ENCODE peak calls at places on chromosome 3, in nine cellular contexts. D is Peyer's patch, S is stomach, I is HepG2, H is gastrocnemius medialis, R is breast epithelium, P is heart left ventricle, G is body of pancreas, Z is transverse colon. J is an unnamed sample.

GRCh38 chr3:115937054-115937453 is 313.7 kb downstream of the GAP43 start:
- DNase-seq in D (no peak), S (no peak), I (no peak), H (no peak), R (no peak), P (no peak), G (no peak), Z (no peak), J (no peak)

GRCh38 chr3:152841131-152841530 is 6.2 kb downstream of the P2RY1 start:
- DNase-seq in D (no peak), S (no peak), I (no peak), H (no peak), R (no peak), P (no peak), G (no peak), Z (no peak), J (no peak)

GRCh38 chr3:193620055-193620454 is 27.0 kb downstream of the OPA1 start:
- DNase-seq in D (no peak), S (no peak), I (no peak), H (no peak), R (no peak), P (no peak), G (no peak), Z (no peak), J (no peak)

GRCh38 chr3:61627768-61628185 is 66.4 kb downstream of the PTPRG start:
- DNase-seq in D (no peak), S (no peak), I (peak), H (no peak), R (no peak), P (no peak), G (peak), Z (peak), J (no peak)

GRCh38 chr3:187021748-187022402 is 91.5 kb downstream of the ST6GAL1 start:
- DNase-seq in D (peak), S (no peak), I (no peak), H (no peak), R (no peak), P (no peak), G (no peak), Z (no peak), J (peak)

GRCh38 chr3:129985113-129985512 is 10.6 kb downstream of the TRH start:
- DNase-seq in D (no peak), S (no peak), I (no peak), H (no peak), R (no peak), P (peak), G (peak), Z (no peak), J (no peak)

GRCh38 chr3:18420584-18420983 is 4.6 kb downstream of the SATB1 start:
- DNase-seq in D (no peak), S (no peak), I (no peak), H (no peak), R (no peak), P (no peak), G (no peak), Z (no peak), J (no peak)

GRCh38 chr3:178194547-178194946 is 341.7 kb upstream of the KCNMB2 start:
- DNase-seq in D (no peak), S (no peak), I (no peak), H (no peak), R (no peak), P (no peak), G (no peak), Z (no peak), J (no peak)

GRCh38 chr3:44130249-44130648 is 111.4 kb upstream of the TOPAZ1 start:
- DNase-seq in D (no peak), S (no peak), I (no peak), H (no peak), R (no peak), P (no peak), G (no peak), Z (peak), J (no peak)

GRCh38 chr3:148500791-148501360 is 196.8 kb upstream of the AGTR1 start:
- DNase-seq in D (no peak), S (no peak), I (no peak), H (no peak), R (no peak), P (no peak), G (no peak), Z (no peak), J (no peak)

GRCh38 chr3:11845661-11846060 is 1.0 kb downstream of the TAMM41 start:
- DNase-seq in D (no peak), S (no peak), I (no peak), H (no peak), R (no peak), P (no peak), G (no peak), Z (no peak), J (peak)

GRCh38 chr3:71097557-71097956 is 486.0 kb downstream of the FOXP1 start:
- DNase-seq in D (no peak), S (no peak), I (no peak), H (no peak), R (no peak), P (no peak), G (no peak), Z (no peak), J (no peak)

GRCh38 chr3:60301142-60301541 is 950.1 kb downstream of the FHIT start:
- DNase-seq in D (no peak), S (no peak), I (no peak), H (no peak), R (no peak), P (no peak), G (no peak), Z (no peak), J (no peak)

GRCh38 chr3:165463546-165463945 is 267.4 kb upstream of the SLITRK3 start:
- DNase-seq in D (no peak), S (no peak), I (no peak), H (no peak), R (no peak), P (no peak), G (no peak), Z (no peak), J (no peak)

GRCh38 chr3:9234191-9234590 is 15.3 kb downstream of the SRGAP3 start:
- DNase-seq in D (no peak), S (no peak), I (no peak), H (no peak), R (no peak), P (no peak), G (no peak), Z (no peak), J (no peak)

GRCh38 chr3:141352262-141352984 is 15.9 kb upstream of the ZBTB38 start:
- DNase-seq in D (no peak), S (no peak), I (no peak), H (no peak), R (no peak), P (no peak), G (no peak), Z (no peak), J (peak)

GRCh38 chr3:117019082-117019713 is 309.6 kb downstream of the TUSC7 start:
- DNase-seq in D (peak), S (peak), I (peak), H (peak), R (peak), P (peak), G (peak), Z (peak), J (peak)

GRCh38 chr3:105653161-105653560 is 215.7 kb downstream of the CBLB start:
- DNase-seq in D (no peak), S (no peak), I (no peak), H (no peak), R (no peak), P (no peak), G (no peak), Z (no peak), J (no peak)

GRCh38 chr3:105649469-105649868 is 219.3 kb downstream of the CBLB start:
- DNase-seq in D (no peak), S (no peak), I (no peak), H (no peak), R (no peak), P (no peak), G (no peak), Z (no peak), J (no peak)

GRCh38 chr3:105656607-105657504 is 212.0 kb downstream of the CBLB start:
- DNase-seq in D (no peak), S (no peak), I (peak), H (no peak), R (no peak), P (no peak), G (no peak), Z (no peak), J (no peak)

GRCh38 chr3:105653868-105654267 is 214.9 kb downstream of the CBLB start:
- DNase-seq in D (no peak), S (no peak), I (no peak), H (no peak), R (no peak), P (no peak), G (no peak), Z (no peak), J (no peak)
- TF ChIP-seq POLR2A in D (no peak), S (no peak), I (no peak), H (no peak), R (no peak), P (no peak), G (no peak), Z (no peak), J (no peak)

DNA sequence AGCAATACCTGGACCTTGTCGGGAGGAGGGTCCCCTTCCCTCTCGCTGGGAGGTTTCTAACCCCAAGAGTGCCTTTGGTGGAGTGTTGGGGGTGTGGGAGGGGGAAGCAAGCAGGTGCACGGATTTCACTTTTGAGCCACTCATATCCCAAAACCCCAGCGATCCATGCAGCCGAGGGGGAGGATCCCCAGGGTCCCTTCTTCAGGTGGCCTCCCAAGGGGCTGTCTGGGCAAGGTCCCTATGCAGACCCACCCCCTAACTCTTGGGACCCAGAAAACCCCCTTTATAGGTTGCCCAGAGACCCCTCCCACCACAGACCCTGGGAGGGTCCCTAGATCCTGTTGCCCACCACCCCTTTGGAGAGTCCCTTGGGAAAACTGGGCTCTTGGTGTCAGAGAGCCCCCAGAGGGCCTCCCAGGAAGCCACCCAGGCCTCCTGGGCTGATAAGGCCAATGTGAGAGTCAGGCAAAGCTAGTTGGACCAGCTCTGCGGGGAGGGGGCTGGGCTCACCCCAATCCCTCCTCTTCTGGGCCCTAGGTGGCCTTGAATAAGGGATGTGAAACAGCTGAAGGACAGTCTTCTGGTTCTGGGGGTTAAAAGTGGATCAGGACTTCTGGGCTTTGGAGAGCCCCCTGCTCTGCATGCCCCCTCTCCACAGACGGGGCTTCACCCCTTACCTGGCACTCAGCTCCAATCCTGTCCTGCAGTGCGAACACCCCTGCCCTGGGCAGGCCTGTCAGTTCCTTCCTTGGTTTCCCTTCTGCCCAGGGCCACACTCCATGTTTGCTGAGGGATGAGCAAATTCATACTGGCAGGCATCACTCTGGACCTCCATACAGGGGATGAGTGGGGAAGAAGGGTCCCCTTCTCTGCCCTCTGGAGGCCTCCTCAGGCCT is 932 bp upstream of the PLCD1 start:
- DNase-seq in D (no peak), S (no peak), I (no peak), H (no peak), R (no peak), P (no peak), G (no peak), Z (no peak), J (no peak)
- TF ChIP-seq POLR2A in D (no peak), S (no peak), I (no peak), H (no peak), R (no peak), P (no peak), G (no peak), Z (no peak), J (no peak)

DNA sequence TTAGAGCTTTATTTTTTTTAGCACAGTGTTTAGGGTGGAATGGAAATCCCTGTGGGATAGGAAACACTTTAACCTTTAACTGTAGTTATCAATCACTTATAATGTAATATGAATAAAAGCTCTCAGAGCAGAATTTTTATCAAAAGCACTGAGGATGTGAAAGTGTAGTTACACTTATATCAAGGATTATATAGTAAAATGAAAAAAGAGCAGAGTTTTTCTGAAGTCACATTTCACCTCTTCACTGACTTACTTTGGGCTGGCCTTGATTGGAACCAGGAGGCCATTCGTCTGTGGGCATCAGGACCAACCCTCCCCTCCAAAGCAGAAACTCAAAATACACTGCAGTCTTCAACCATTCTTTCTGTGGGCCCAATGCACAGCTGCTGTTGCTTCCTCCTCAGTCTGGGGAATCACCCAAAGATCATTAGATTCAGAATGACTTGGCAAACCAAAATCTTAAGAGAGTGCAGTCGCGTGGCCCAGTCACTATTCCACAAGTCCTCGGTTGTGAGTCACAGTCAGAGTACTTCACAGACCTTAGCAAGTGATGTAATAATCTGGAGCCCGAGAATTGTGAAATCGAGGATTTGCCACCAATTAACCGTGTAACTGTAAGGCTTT is 132.6 kb upstream of the COL8A1 start:
- DNase-seq in D (no peak), S (no peak), I (no peak), H (peak), R (no peak), P (peak), G (peak), Z (peak), J (peak)
- TF ChIP-seq POLR2A in D (no peak), S (no peak), I (no peak), H (no peak), R (no peak), P (no peak), G (no peak), Z (no peak), J (no peak)

GRCh38 chr3:128971421-128971820 is 22.5 kb downstream of the CFAP92 start:
- DNase-seq in D (no peak), S (no peak), I (no peak), H (peak), R (no peak), P (peak), G (peak), Z (peak), J (no peak)

GRCh38 chr3:128973988-128974564 is 19.8 kb downstream of the CFAP92 start:
- DNase-seq in D (no peak), S (no peak), I (no peak), H (no peak), R (no peak), P (no peak), G (no peak), Z (no peak), J (no peak)

GRCh38 chr3:128970741-128971048 is 23.2 kb downstream of the CFAP92 start:
- DNase-seq in D (no peak), S (no peak), I (no peak), H (no peak), R (no peak), P (no peak), G (no peak), Z (no peak), J (no peak)

GRCh38 chr3:128967748-128968147 is 26.1 kb downstream of the CFAP92 start:
- DNase-seq in D (no peak), S (no peak), I (no peak), H (no peak), R (no peak), P (no peak), G (no peak), Z (no peak), J (no peak)

DNA sequence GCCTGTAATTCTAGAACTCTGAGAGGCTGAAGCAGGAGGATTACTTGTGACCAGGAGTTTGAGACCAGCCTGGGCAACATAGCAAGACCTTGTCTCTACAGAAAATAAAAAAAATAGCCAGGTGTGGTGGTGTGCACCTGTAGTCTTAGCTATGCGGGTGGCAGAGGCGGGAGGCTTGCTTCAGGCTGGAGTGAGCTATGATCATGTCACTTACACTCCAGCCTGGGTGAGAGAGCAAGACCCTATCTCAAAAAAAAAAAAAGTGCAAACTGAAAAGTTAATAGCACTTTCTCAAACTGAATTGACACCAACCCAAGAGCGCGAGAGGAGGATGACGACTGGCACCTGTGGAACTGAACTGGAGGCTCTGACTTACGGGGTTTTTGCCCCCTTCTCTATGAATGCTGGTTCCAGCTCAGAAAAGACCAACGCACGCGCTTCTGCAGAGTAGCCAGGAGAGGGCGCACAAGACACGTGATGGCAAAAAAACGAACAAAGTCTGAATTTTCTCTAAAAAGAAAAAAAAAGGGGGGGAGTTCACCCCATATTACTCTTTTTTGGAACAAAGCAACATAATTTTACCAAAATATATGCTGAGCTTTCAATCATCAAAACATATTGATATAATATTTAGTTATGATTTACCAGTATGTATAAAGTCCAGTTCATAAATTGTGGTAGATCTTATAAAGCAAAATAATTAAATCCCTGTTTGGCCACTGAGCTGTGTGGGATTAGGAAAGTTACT is 23.7 kb downstream of the CFAP92 start:
- DNase-seq in D (peak), S (peak), I (peak), H (no peak), R (no peak), P (no peak), G (peak), Z (peak), J (peak)
- TF ChIP-seq POLR2A in D (no peak), S (no peak), I (no peak), H (no peak), R (no peak), P (no peak), G (no peak), Z (no peak), J (no peak)

GRCh38 chr3:124888482-124889441 is 1.6 kb upstream of the ITGB5 start:
- DNase-seq in D (no peak), S (no peak), I (no peak), H (no peak), R (no peak), P (no peak), G (no peak), Z (no peak), J (no peak)

GRCh38 chr3:124886168-124887051 is 755 bp downstream of the ITGB5 start:
- DNase-seq in D (no peak), S (peak), I (peak), H (peak), R (no peak), P (peak), G (peak), Z (peak), J (no peak)

GRCh38 chr3:124885466-124886167 is 1.5 kb downstream of the ITGB5 start:
- DNase-seq in D (no peak), S (no peak), I (no peak), H (no peak), R (no peak), P (no peak), G (no peak), Z (no peak), J (no peak)

GRCh38 chr3:124887996-124888298 is 782 bp upstream of the ITGB5 start:
- DNase-seq in D (no peak), S (no peak), I (no peak), H (no peak), R (no peak), P (no peak), G (no peak), Z (no peak), J (no peak)

DNA sequence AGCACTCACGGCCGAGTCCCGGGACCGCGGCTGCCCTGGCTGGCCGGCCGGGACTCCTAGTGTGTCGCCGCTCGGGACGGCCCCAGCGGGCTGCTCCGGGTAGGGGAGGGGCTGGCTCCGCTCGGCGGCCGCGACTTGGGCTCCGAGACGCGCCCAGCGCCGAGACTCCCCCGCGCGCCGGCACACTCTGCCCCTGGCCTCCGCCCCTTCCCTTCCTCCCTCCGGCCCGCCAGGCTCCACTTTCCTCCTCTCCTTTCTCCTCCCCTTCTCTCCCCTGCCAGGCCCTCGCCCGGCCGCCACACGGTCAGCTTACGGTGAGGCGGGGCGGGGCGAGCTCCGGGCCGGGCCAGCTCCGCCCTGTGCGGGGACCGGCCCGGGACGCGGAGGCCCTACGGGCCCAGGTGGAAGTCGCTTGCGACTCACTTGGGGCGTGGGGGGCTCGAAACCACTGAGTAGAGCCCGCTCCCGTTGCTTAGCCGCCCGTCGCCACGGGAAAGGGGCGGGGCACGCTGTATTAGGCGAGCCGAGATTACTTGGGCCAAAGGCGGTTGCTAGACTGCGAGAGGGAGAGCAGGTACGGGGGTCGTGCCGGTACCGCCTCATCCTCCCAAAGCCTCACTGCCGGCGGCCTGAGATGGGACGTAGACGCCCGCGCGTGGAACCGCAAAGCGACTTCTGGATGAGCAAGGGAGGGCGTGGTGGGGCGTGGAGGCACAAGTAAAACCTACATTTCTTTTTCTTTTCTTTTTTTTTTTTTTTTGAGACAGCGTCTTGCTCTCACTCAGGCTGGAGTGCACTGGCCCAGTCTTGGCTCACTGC is at the start of gene ITGB5:
- DNase-seq in D (no peak), S (peak), I (peak), H (peak), R (peak), P (peak), G (peak), Z (peak), J (peak)
- TF ChIP-seq POLR2A in D (peak), S (no peak), I (peak), H (peak), R (peak), P (peak), G (peak), Z (peak), J (no peak)